ENCODE peak calls at places on chromosome 22, in eight cellular contexts. T, B, R, P, F, W, D and Y are unnamed samples.
A peak's percentile ranks its signal among the peaks of the same experiment; 100 is the strongest.

GRCh38 chr22:30829901-30830550 is 135.4 kb downstream of the OSBP2 start:
- DNase-seq in T (no peak), B (peak; percentile 96), R (no peak), P (peak; percentile 23), F (no peak), W (no peak), D (no peak), Y (no peak)

GRCh38 chr22:49007013-49007653 is 820.5 kb downstream of the BRD1 start:
- DNase-seq in T (no peak), B (no peak), R (no peak), P (peak; percentile 46), F (no peak), W (no peak), D (no peak), Y (no peak)

GRCh38 chr22:19341500-19341899 is 50.0 kb upstream of the CLTCL1 start:
- DNase-seq in T (no peak), B (no peak), R (no peak), P (no peak), F (no peak), W (no peak), D (no peak), Y (no peak)

GRCh38 chr22:22156716-22157499 is 87.7 kb upstream of the VPREB1 start:
- DNase-seq in T (peak; percentile 83), B (peak; percentile 60), R (no peak), P (no peak), F (peak; percentile 65), W (no peak), D (peak; percentile 91), Y (peak; percentile 54)

GRCh38 chr22:33555814-33556522 is 364.3 kb downstream of the LARGE1 start:
- DNase-seq in T (no peak), B (no peak), R (no peak), P (no peak), F (no peak), W (no peak), D (no peak), Y (no peak)

GRCh38 chr22:36386351-36386899 is 1.3 kb downstream of the MYH9 start:
- DNase-seq in T (peak; percentile 59), B (peak; percentile 44), R (no peak), P (peak; percentile 79), F (peak; percentile 55), W (no peak), D (peak; percentile 63), Y (peak; percentile 66)

GRCh38 chr22:47091921-47092700 is 329.7 kb downstream of the TBC1D22A start:
- DNase-seq in T (no peak), B (no peak), R (no peak), P (no peak), F (no peak), W (no peak), D (no peak), Y (no peak)

GRCh38 chr22:48883211-48883960 is 944.3 kb downstream of the BRD1 start:
- DNase-seq in T (no peak), B (no peak), R (peak; percentile 42), P (peak; percentile 26), F (no peak), W (no peak), D (no peak), Y (peak; percentile 33)

GRCh38 chr22:47839586-47840245 is 1077.3 kb downstream of the TBC1D22A start:
- DNase-seq in T (no peak), B (no peak), R (no peak), P (no peak), F (no peak), W (no peak), D (no peak), Y (no peak)

GRCh38 chr22:22397875-22398524 is 110.5 kb downstream of the ZNF280B start:
- DNase-seq in T (no peak), B (no peak), R (peak; percentile 84), P (no peak), F (no peak), W (no peak), D (no peak), Y (no peak)

GRCh38 chr22:45594123-45594941 is 77.3 kb upstream of the ATXN10 start:
- DNase-seq in T (no peak), B (no peak), R (no peak), P (no peak), F (no peak), W (no peak), D (no peak), Y (peak; percentile 16)

GRCh38 chr22:44755418-44755817 is 3.0 kb downstream of the ARHGAP8 start:
- DNase-seq in T (no peak), B (no peak), R (no peak), P (no peak), F (no peak), W (no peak), D (no peak), Y (no peak)

GRCh38 chr22:45516923-45517675 is 14.4 kb downstream of the FBLN1 start:
- DNase-seq in T (no peak), B (peak; percentile 88), R (no peak), P (no peak), F (no peak), W (no peak), D (no peak), Y (no peak)

DNA sequence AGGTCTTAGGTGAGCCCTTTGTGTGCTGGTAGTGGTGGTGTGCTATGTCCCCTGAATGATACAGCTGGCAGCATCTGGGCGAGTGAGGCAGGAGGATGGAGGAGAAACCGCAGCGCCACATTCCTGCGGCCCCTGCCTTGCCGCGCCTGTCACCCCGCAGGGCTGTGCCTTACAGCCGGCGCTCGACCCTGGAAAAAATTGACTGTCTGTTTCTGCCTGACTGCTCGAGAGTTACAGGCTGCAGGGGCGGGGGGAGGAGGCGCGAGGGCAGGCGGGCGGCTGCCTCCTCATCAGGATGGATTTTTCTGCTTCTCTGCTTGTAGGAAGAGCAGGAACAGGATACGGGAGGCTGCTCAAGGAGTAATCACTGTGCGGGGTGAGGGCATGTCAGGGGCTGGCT is 443.4 kb downstream of the MIAT start:
- DNase-seq in T (no peak), B (peak; percentile 95), R (peak; percentile 76), P (no peak), F (no peak), W (no peak), D (no peak), Y (no peak)
- TF ChIP-seq CTCF in T (no peak), B (no peak), R (no peak), P (no peak), F (no peak), W (no peak), D (no peak), Y (no peak)

DNA sequence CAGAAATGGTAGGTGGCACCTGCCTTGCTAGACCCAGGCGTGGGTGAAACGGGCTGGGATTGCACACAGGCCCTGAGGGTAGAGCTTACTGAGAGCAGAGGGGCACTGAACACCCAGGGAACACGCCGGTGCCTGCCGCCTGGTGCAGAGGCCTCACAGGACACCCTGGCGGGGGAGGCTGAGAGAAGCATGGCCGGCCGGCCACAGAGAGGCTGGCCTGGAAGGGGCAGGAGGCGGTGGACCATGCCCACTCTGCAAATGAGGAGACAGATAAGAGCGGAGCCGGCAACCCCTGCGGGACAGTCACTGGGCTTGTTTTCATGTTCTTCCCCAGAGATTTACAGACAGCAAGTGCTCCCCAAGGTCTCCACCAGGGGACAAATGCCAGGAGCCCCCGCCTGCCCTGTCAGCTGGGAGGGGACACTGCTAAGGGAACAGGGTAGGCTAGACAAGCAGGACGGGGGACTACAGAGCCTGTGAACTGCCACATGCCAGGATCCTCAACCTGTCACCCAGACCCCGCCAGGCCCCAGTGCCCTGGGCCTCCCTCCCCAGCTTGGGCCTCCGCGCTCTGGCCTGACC is 38.5 kb upstream of the TCF20 start:
- DNase-seq in T (no peak), B (no peak), R (no peak), P (no peak), F (peak; percentile 4), W (no peak), D (no peak), Y (no peak)
- H3K4me1 ChIP-seq in T (no peaks in the 10 kb centered on the region), B (no peaks in the 10 kb centered on the region), R (peaks cover 8% of the 10 kb centered on the region), P (no peaks in the 10 kb centered on the region), F (peaks cover 74% of the 10 kb centered on the region), W (peaks cover 2% of the 10 kb centered on the region), D (no peaks in the 10 kb centered on the region), Y (no peaks in the 10 kb centered on the region)

GRCh38 chr22:43473031-43473430 is 61.2 kb downstream of the MPPED1 start:
- DNase-seq in T (no peak), B (no peak), R (no peak), P (no peak), F (no peak), W (no peak), D (no peak), Y (no peak)

GRCh38 chr22:43471606-43472135 is 59.9 kb downstream of the MPPED1 start:
- DNase-seq in T (no peak), B (no peak), R (no peak), P (no peak), F (no peak), W (no peak), D (no peak), Y (no peak)

GRCh38 chr22:43471186-43471585 is 59.4 kb downstream of the MPPED1 start:
- DNase-seq in T (no peak), B (no peak), R (no peak), P (no peak), F (no peak), W (no peak), D (no peak), Y (no peak)

GRCh38 chr22:43467571-43467970 is 55.8 kb downstream of the MPPED1 start:
- DNase-seq in T (no peak), B (no peak), R (no peak), P (no peak), F (no peak), W (no peak), D (no peak), Y (no peak)

DNA sequence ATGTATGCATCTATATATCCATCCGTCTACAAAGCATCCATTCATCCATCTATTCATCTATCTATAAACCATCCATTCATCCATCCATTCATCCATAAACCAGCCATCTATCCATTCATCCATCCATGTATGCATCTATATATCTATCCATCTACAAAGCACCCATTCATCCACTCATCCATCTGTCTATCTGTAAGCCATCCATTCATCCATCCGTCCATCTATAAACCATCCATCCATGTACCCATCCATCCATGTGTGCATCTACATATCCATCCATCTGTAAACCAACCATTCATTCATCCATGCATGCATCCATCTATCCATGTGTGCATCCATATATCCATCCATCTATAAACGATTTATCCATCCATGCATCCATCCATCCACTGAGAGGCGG is 58.4 kb downstream of the MPPED1 start:
- DNase-seq in T (no peak), B (no peak), R (no peak), P (no peak), F (no peak), W (no peak), D (no peak), Y (no peak)
- H3K4me3 ChIP-seq in T (no peak overlapping the region), B (no peak overlapping the region), R (no peak overlapping the region), P (no peak overlapping the region), F (no peak overlapping the region), W (no peak overlapping the region), D (no peak overlapping the region), Y (no peak overlapping the region)

GRCh38 chr22:50459016-50459415 is 15.8 kb downstream of the SBF1 start:
- DNase-seq in T (no peak), B (no peak), R (no peak), P (no peak), F (no peak), W (no peak), D (no peak), Y (no peak)

GRCh38 chr22:50460942-50461341 is 13.9 kb downstream of the SBF1 start:
- DNase-seq in T (no peak), B (no peak), R (no peak), P (peak; percentile 80), F (no peak), W (no peak), D (no peak), Y (peak; percentile 73)

GRCh38 chr22:50461536-50461935 is 13.3 kb downstream of the SBF1 start:
- DNase-seq in T (no peak), B (no peak), R (no peak), P (no peak), F (no peak), W (no peak), D (no peak), Y (no peak)

GRCh38 chr22:50461979-50462540 is 12.8 kb downstream of the SBF1 start:
- DNase-seq in T (no peak), B (no peak), R (no peak), P (no peak), F (no peak), W (no peak), D (no peak), Y (no peak)

GRCh38 chr22:50459443-50460140 is 15.2 kb downstream of the SBF1 start:
- DNase-seq in T (no peak), B (no peak), R (no peak), P (no peak), F (no peak), W (no peak), D (no peak), Y (no peak)
- TF ChIP-seq CTCF in T (no peak), B (no peak), R (no peak), P (no peak), F (no peak), W (no peak), D (no peak), Y (no peak)